ENCODE peak calls at places on chromosomes 11 and 22, in nine cellular contexts. Z is heart left ventricle; L is EL; J is fibroblast of the aortic adventitia; W is PC-9; Q is nephron progenitor cell; X is effector memory CD8-positive, alpha-beta T cell; P is fibroblast of lung; O is OCI-M1. B is an unnamed sample.

GRCh38 chr11:76678316-76678715 is 7.8 kb upstream of the LRRC32 start:
- DNase-seq in Z (no peak), L (no peak), J (no peak), W (no peak), Q (no peak), X (no peak), P (no peak), O (peak; percentile 73), B (no peak)

GRCh38 chr11:7154881-7155344 is 66.1 kb downstream of the RBMXL2 start:
- DNase-seq in Z (no peak), L (peak; percentile 52), J (peak; percentile 9), W (no peak), Q (no peak), X (no peak), P (no peak), O (peak; percentile 84), B (no peak)

GRCh38 chr11:122732342-122733300 is 77.1 kb downstream of the UBASH3B start:
- DNase-seq in Z (no peak), L (no peak), J (no peak), W (no peak), Q (no peak), X (no peak), P (no peak), O (no peak), B (no peak)

GRCh38 chr22:33920927-33921575 is 775 bp upstream of the LARGE1 start:
- DNase-seq in Z (peak; percentile 99), L (peak; percentile 84), J (peak; percentile 94), W (peak; percentile 97), Q (peak; percentile 100), X (peak; percentile 59), P (peak; percentile 95), O (peak; percentile 85), B (peak; percentile 95)

GRCh38 chr22:36935694-36936093 is 22.3 kb downstream of the CSF2RB start:
- DNase-seq in Z (no peak), L (no peak), J (no peak), W (no peak), Q (no peak), X (no peak), P (no peak), O (no peak), B (no peak)

GRCh38 chr11:73204711-73205121 is 13.4 kb upstream of the P2RY2 start:
- DNase-seq in Z (peak; percentile 68), L (no peak), J (no peak), W (no peak), Q (no peak), X (no peak), P (no peak), O (peak; percentile 83), B (no peak)

GRCh38 chr11:8034604-8035224 is 46.3 kb upstream of the TUB start:
- DNase-seq in Z (no peak), L (no peak), J (no peak), W (no peak), Q (no peak), X (no peak), P (no peak), O (no peak), B (no peak)

GRCh38 chr11:77449060-77449521 is 24.8 kb downstream of the PAK1 start:
- DNase-seq in Z (no peak), L (no peak), J (no peak), W (no peak), Q (no peak), X (no peak), P (no peak), O (no peak), B (peak; percentile 44)

GRCh38 chr22:50731811-50732624 is 6.0 kb upstream of the ACR start:
- DNase-seq in Z (no peak), L (peak; percentile 40), J (peak; percentile 34), W (peak; percentile 28), Q (peak; percentile 47), X (peak; percentile 39), P (peak; percentile 7), O (peak; percentile 62), B (no peak)

GRCh38 chr22:48889887-48890692 is 937.6 kb downstream of the BRD1 start:
- DNase-seq in Z (peak; percentile 13), L (no peak), J (no peak), W (no peak), Q (no peak), X (no peak), P (no peak), O (no peak), B (no peak)

GRCh38 chr11:15208570-15209222 is 94.0 kb downstream of the INSC start:
- DNase-seq in Z (peak; percentile 78), L (peak; percentile 60), J (peak; percentile 73), W (peak; percentile 41), Q (peak; percentile 91), X (peak; percentile 67), P (peak; percentile 44), O (peak; percentile 75), B (peak; percentile 86)

GRCh38 chr11:126189109-126189929 is 22.1 kb downstream of the RPUSD4 start:
- DNase-seq in Z (no peak), L (no peak), J (no peak), W (no peak), Q (no peak), X (no peak), P (no peak), O (no peak), B (no peak)

GRCh38 chr11:45804806-45805304 is at the start of gene SLC35C1:
- DNase-seq in Z (peak; percentile 98), L (peak; percentile 96), J (peak; percentile 89), W (peak; percentile 98), Q (peak; percentile 98), X (peak; percentile 96), P (peak; percentile 93), O (peak; percentile 96), B (peak; percentile 95)

GRCh38 chr22:28889625-28890024 is 6.3 kb downstream of the ZNRF3 start:
- DNase-seq in Z (no peak), L (no peak), J (no peak), W (no peak), Q (no peak), X (no peak), P (no peak), O (no peak), B (no peak)

GRCh38 chr11:18853086-18853720 is 61.6 kb upstream of the PTPN5 start:
- DNase-seq in Z (no peak), L (peak; percentile 8), J (peak; percentile 28), W (no peak), Q (no peak), X (no peak), P (peak; percentile 32), O (peak; percentile 36), B (peak; percentile 24)

GRCh38 chr11:61370349-61371005 is 8.3 kb downstream of the TMEM138 start:
- DNase-seq in Z (no peak), L (no peak), J (no peak), W (no peak), Q (no peak), X (no peak), P (peak; percentile 45), O (no peak), B (no peak)

GRCh38 chr11:134575504-134576230 is 163.6 kb upstream of the B3GAT1 start:
- DNase-seq in Z (no peak), L (no peak), J (no peak), W (no peak), Q (no peak), X (no peak), P (no peak), O (no peak), B (no peak)

GRCh38 chr11:117495357-117495756 is 167.7 kb downstream of the CEP164 start:
- DNase-seq in Z (no peak), L (no peak), J (no peak), W (no peak), Q (no peak), X (no peak), P (no peak), O (no peak), B (no peak)

GRCh38 chr11:9834281-9834680 is 170.4 kb downstream of the SWAP70 start:
- DNase-seq in Z (no peak), L (peak; percentile 45), J (peak; percentile 84), W (no peak), Q (no peak), X (no peak), P (peak; percentile 76), O (no peak), B (no peak)

GRCh38 chr22:45211435-45211834 is 29.3 kb downstream of the KIAA0930 start:
- DNase-seq in Z (no peak), L (no peak), J (no peak), W (no peak), Q (no peak), X (no peak), P (no peak), O (no peak), B (no peak)

GRCh38 chr11:113563766-113564165 is 88.6 kb upstream of the DRD2 start:
- DNase-seq in Z (no peak), L (no peak), J (no peak), W (no peak), Q (no peak), X (no peak), P (no peak), O (no peak), B (no peak)

B was measured in ELF-1.